ENCODE peak calls at places on chromosomes 2 and 18, in eight cellular contexts. K, Z, J, Q, T, O, M and X are unnamed samples.

GRCh38 chr2:148622390-148622789 is 22.2 kb upstream of the EPC2 start:
- DNase-seq in J (no peak), M (no peak), Q (no peak), K (no peak), T (no peak), Z (no peak), O (no peak), X (no peak)

GRCh38 chr2:98734157-98734556 is 3.2 kb upstream of the MGAT4A start:
- DNase-seq in Q (no peak), T (no peak), J (no peak), K (no peak), Z (no peak), O (no peak), M (no peak), X (no peak)

GRCh38 chr2:191691016-191691725 is 13.2 kb downstream of the NABP1 start:
- DNase-seq in M (no peak), K (peak; percentile 62), O (peak; percentile 78), T (peak; percentile 84), Q (peak; percentile 95), Z (peak; percentile 89), J (no peak), X (peak; percentile 79)

GRCh38 chr2:59874971-59875755 is 678.3 kb downstream of the BCL11A start:
- DNase-seq in O (no peak), K (no peak), M (no peak), Q (no peak), J (no peak), Z (no peak), T (no peak), X (no peak)

GRCh38 chr2:8365331-8365910 is 316.4 kb upstream of the ID2 start:
- DNase-seq in Z (no peak), T (no peak), K (no peak), M (no peak), J (no peak), Q (no peak), O (no peak), X (no peak)

GRCh38 chr2:39481611-39482010 is 44.5 kb upstream of the MAP4K3 start:
- DNase-seq in Z (peak; percentile 86), M (no peak), K (no peak), J (no peak), O (peak; percentile 68), T (peak; percentile 59), Q (peak; percentile 79), X (peak; percentile 69)

GRCh38 chr18:21459706-21460286 is 140.7 kb downstream of the ESCO1 start:
- DNase-seq in O (no peak), M (no peak), Q (no peak), Z (no peak), J (no peak), K (no peak), T (no peak), X (no peak)

GRCh38 chr2:113692698-113693428 is 63.6 kb downstream of the SLC35F5 start:
- DNase-seq in Q (no peak), J (no peak), K (no peak), O (no peak), T (no peak), Z (no peak), M (no peak), X (no peak)

GRCh38 chr2:26623541-26624497 is 17.3 kb downstream of the CIB4 start:
- DNase-seq in M (no peak), O (no peak), T (peak; percentile 41), Z (peak; percentile 66), Q (peak; percentile 27), J (peak; percentile 86), K (no peak), X (peak; percentile 62)

GRCh38 chr2:20104900-20105545 is 53.6 kb upstream of the LAPTM4A start:
- DNase-seq in T (no peak), Q (no peak), M (no peak), Z (no peak), K (no peak), O (no peak), J (no peak), X (no peak)

GRCh38 chr2:20584637-20585321 is 66.1 kb downstream of the HS1BP3 start:
- DNase-seq in Q (peak; percentile 98), M (peak; percentile 48), K (no peak), T (peak; percentile 92), J (no peak), Z (peak; percentile 98), O (no peak), X (peak; percentile 99)

GRCh38 chr2:158732573-158733429 is 62.3 kb upstream of the DAPL1 start:
- DNase-seq in T (no peak), Q (peak; percentile 11), Z (no peak), K (no peak), M (no peak), J (no peak), O (no peak), X (no peak)

GRCh38 chr18:67300498-67300897 is 216.0 kb downstream of the DSEL start:
- DNase-seq in J (no peak), M (no peak), T (no peak), Q (peak; percentile 12), K (no peak), Z (peak; percentile 15), O (no peak), X (no peak)

GRCh38 chr2:196369967-196370366 is 198.6 kb upstream of the STK17B start:
- DNase-seq in T (no peak), K (no peak), Z (no peak), M (no peak), J (no peak), Q (no peak), O (no peak), X (no peak)

GRCh38 chr2:109322111-109322510 is 193.1 kb downstream of the SH3RF3 start:
- DNase-seq in O (no peak), K (peak; percentile 87), Z (peak; percentile 93), Q (peak; percentile 97), J (peak; percentile 93), M (peak; percentile 8), T (peak; percentile 96), X (peak; percentile 96)

GRCh38 chr2:237315170-237315880 is 98.6 kb downstream of the COL6A3 start:
- DNase-seq in Q (peak; percentile 97), O (peak; percentile 69), M (peak; percentile 17), J (no peak), K (peak; percentile 91), T (peak; percentile 97), Z (peak; percentile 83), X (peak; percentile 96)

GRCh38 chr2:44526352-44526751 is 164.6 kb downstream of the CAMKMT start:
- DNase-seq in K (no peak), T (no peak), J (no peak), Q (no peak), M (no peak), Z (no peak), O (no peak), X (no peak)

GRCh38 chr2:236588932-236589331 is 19.3 kb downstream of the ACKR3 start:
- DNase-seq in Z (no peak), M (no peak), Q (no peak), O (no peak), K (no peak), T (no peak), J (no peak), X (no peak)

GRCh38 chr18:24710474-24710873 is 250.0 kb downstream of the HRH4 start:
- DNase-seq in Z (no peak), Q (no peak), M (no peak), J (no peak), K (no peak), O (no peak), T (no peak), X (no peak)

GRCh38 chr18:33101316-33101715 is 328.5 kb upstream of the KLHL14 start:
- DNase-seq in O (no peak), M (no peak), J (no peak), T (no peak), Z (no peak), Q (no peak), K (no peak), X (no peak)

GRCh38 chr2:131400849-131401248 is 36.9 kb upstream of the RAB6D start:
- DNase-seq in Z (no peak), M (no peak), Q (no peak), T (no peak), K (no peak), J (no peak), O (no peak), X (no peak)

GRCh38 chr2:176137883-176138282 is 8.4 kb downstream of the HOXD8 start:
- DNase-seq in Z (no peak), M (no peak), J (no peak), O (no peak), K (no peak), T (no peak), Q (no peak), X (no peak)

GRCh38 chr18:11872479-11873136 is 21.4 kb downstream of the CHMP1B start:
- DNase-seq in K (peak; percentile 41), M (no peak), Q (peak; percentile 66), J (peak; percentile 55), O (peak; percentile 62), Z (peak; percentile 60), T (peak; percentile 33), X (peak; percentile 29)

GRCh38 chr2:217809736-217810135 is 193.1 kb downstream of the TNS1 start:
- DNase-seq in J (no peak), K (no peak), T (no peak), O (no peak), Z (no peak), M (no peak), Q (no peak), X (no peak)

GRCh38 chr18:31672628-31673027 is 11.8 kb downstream of the B4GALT6 start:
- DNase-seq in Q (no peak), K (no peak), Z (no peak), O (no peak), J (no peak), M (no peak), T (no peak), X (no peak)

GRCh38 chr2:158894572-158894971 is 73.9 kb upstream of the TANC1 start:
- DNase-seq in Q (no peak), K (no peak), J (no peak), M (no peak), T (no peak), Z (no peak), O (no peak), X (no peak)

GRCh38 chr2:159788218-159788617 is 9.8 kb downstream of the CD302 start:
- DNase-seq in K (no peak), O (no peak), Z (no peak), T (no peak), M (no peak), J (no peak), Q (no peak), X (no peak)

GRCh38 chr2:217711236-217711635 is 291.6 kb downstream of the TNS1 start:
- DNase-seq in Q (peak; percentile 71), M (no peak), O (peak; percentile 67), Z (peak; percentile 54), K (no peak), J (peak; percentile 72), T (peak; percentile 13), X (peak; percentile 86)

GRCh38 chr2:71151620-71152019 is 21.2 kb downstream of the MPHOSPH10 start:
- DNase-seq in T (no peak), K (no peak), J (no peak), Q (no peak), O (no peak), M (no peak), Z (no peak), X (no peak)

GRCh38 chr2:226795281-226796011 is 4.2 kb downstream of the IRS1 start:
- DNase-seq in O (peak; percentile 57), J (peak; percentile 89), Z (peak; percentile 75), T (peak; percentile 56), K (peak; percentile 10), Q (peak; percentile 22), M (no peak), X (peak; percentile 61)

GRCh38 chr2:144099340-144099739 is 420.6 kb downstream of the ZEB2 start:
- DNase-seq in M (no peak), O (no peak), K (no peak), T (no peak), J (no peak), Z (no peak), Q (no peak), X (no peak)

GRCh38 chr2:65620524-65620923 is 188.1 kb upstream of the SPRED2 start:
- DNase-seq in T (no peak), O (no peak), M (no peak), Q (peak; percentile 45), K (no peak), J (no peak), Z (no peak), X (no peak)